ENCODE peak calls at places on chromosome 14, in seven cellular contexts. Y is ovary, Z is lower leg skin, T is tibial nerve, C is endothelial cell of umbilical vein, B is right lobe of liver, M is heart left ventricle. X is an unnamed sample.

GRCh38 chr14:21075719-21076437 is 5.8 kb downstream of the ARHGEF40 start:
- DNase-seq in Y (no peak), Z (no peak), T (no peak), C (no peak), B (no peak), M (no peak), X (no peak)

GRCh38 chr14:32468955-32469354 is 139.9 kb downstream of the AKAP6 start:
- DNase-seq in Y (peak), Z (no peak), T (no peak), C (peak), B (no peak), M (no peak), X (peak)

GRCh38 chr14:30928462-30928861 is 54.1 kb downstream of the COCH start:
- DNase-seq in Y (no peak), Z (no peak), T (no peak), C (no peak), B (no peak), M (no peak), X (no peak)

GRCh38 chr14:35385042-35385839 is 19.3 kb downstream of the NFKBIA start:
- DNase-seq in Y (peak), Z (peak), T (peak), C (peak), B (peak), M (peak), X (peak)

GRCh38 chr14:77098470-77099353 is 654 bp downstream of the CIPC start:
- DNase-seq in Y (peak), Z (peak), T (peak), C (peak), B (peak), M (peak), X (no peak)

GRCh38 chr14:35403085-35403396 is 1.5 kb downstream of the NFKBIA start:
- DNase-seq in Y (peak), Z (no peak), T (no peak), C (peak), B (peak), M (no peak), X (no peak)

GRCh38 chr14:105525326-105525725 is 1.1 kb upstream of the TMEM121 start:
- DNase-seq in Y (no peak), Z (no peak), T (no peak), C (no peak), B (no peak), M (no peak), X (no peak)

GRCh38 chr14:104118006-104118844 is 20.2 kb upstream of the KIF26A start:
- DNase-seq in Y (no peak), Z (peak), T (no peak), C (no peak), B (peak), M (no peak), X (no peak)

GRCh38 chr14:103141117-103141796 is 18.0 kb downstream of the TNFAIP2 start:
- DNase-seq in Y (peak), Z (no peak), T (no peak), C (peak), B (no peak), M (no peak), X (peak)

GRCh38 chr14:58298477-58298879 is at the start of gene ARID4A:
- DNase-seq in Y (peak), Z (peak), T (peak), C (no peak), B (peak), M (no peak), X (no peak)

GRCh38 chr14:95356245-95356850 is 36.6 kb upstream of the CLMN start:
- DNase-seq in Y (no peak), Z (no peak), T (no peak), C (no peak), B (no peak), M (no peak), X (no peak)

GRCh38 chr14:56073783-56074182 is 44.4 kb upstream of the PELI2 start:
- DNase-seq in Y (no peak), Z (no peak), T (no peak), C (no peak), B (no peak), M (no peak), X (no peak)

GRCh38 chr14:35406811-35407630 is 2.5 kb upstream of the NFKBIA start:
- DNase-seq in Y (peak), Z (no peak), T (no peak), C (peak), B (no peak), M (no peak), X (peak)

GRCh38 chr14:91911474-91912032 is 35.9 kb downstream of the FBLN5 start:
- DNase-seq in Y (no peak), Z (no peak), T (no peak), C (peak), B (no peak), M (no peak), X (peak)

GRCh38 chr14:65658202-65658601 is 245.7 kb downstream of the FUT8 start:
- DNase-seq in Y (no peak), Z (no peak), T (no peak), C (no peak), B (no peak), M (no peak), X (no peak)

GRCh38 chr14:52023518-52023917 is 34.2 kb downstream of the RTRAF start:
- DNase-seq in Y (no peak), Z (no peak), T (no peak), C (peak), B (no peak), M (peak), X (peak)

GRCh38 chr14:85420707-85421106 is 109.2 kb upstream of the FLRT2 start:
- DNase-seq in Y (no peak), Z (no peak), T (no peak), C (no peak), B (no peak), M (no peak), X (no peak)

GRCh38 chr14:64684091-64684490 is 20.1 kb upstream of the PLEKHG3 start:
- DNase-seq in Y (peak), Z (no peak), T (no peak), C (no peak), B (no peak), M (peak), X (no peak)

GRCh38 chr14:73731111-73731510 is 16.9 kb upstream of the PNMA1 start:
- DNase-seq in Y (no peak), Z (peak), T (no peak), C (no peak), B (peak), M (no peak), X (no peak)

GRCh38 chr14:104749111-104749649 is 3.8 kb upstream of the SIVA1 start:
- DNase-seq in Y (no peak), Z (no peak), T (peak), C (no peak), B (peak), M (no peak), X (no peak)

GRCh38 chr14:76376001-76376404 is at the start of gene ESRRB:
- DNase-seq in Y (no peak), Z (no peak), T (no peak), C (peak), B (no peak), M (no peak), X (no peak)

GRCh38 chr14:51283402-51283825 is 43.4 kb downstream of the TMX1 start:
- DNase-seq in Y (no peak), Z (no peak), T (no peak), C (peak), B (no peak), M (no peak), X (peak)

GRCh38 chr14:77918448-77918847 is 118.5 kb downstream of the ADCK1 start:
- DNase-seq in Y (no peak), Z (no peak), T (no peak), C (no peak), B (no peak), M (no peak), X (no peak)

GRCh38 chr14:69291891-69292586 is 32.1 kb downstream of the GALNT16 start:
- DNase-seq in Y (no peak), Z (peak), T (no peak), C (no peak), B (no peak), M (no peak), X (peak)

DNA sequence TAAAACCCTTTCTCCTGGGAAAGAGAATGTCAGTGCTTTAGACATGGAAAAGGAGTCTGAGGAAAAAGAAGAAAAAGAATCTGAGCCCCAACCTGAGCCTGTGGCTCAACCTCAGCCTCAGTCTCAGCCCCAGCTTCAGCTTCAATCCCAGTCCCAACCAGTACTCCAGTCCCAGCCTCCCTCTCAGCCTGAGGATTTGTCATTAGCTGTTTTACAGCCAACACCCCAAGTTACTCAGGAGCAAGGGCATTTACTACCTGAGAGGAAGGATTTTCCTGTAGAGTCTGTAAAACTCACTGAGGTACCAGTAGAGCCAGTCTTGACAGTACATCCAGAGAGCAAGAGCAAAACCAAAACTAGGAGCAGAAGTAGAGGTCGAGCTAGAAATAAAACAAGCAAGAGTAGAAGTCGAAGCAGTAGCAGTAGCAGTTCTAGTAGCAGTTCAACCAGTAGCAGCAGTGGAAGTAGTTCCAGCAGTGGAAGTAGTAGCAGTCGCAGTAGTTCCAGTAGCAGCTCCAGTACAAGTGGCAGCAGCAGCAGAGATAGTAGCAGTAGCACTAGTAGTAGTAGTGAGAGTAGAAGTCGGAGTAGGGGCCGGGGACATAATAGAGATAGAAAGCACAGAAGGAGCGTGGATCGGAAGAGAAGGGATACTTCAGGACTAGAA is 6.1 kb downstream of the PNN start:
- DNase-seq in Y (no peak), Z (no peak), T (no peak), C (no peak), B (no peak), M (no peak), X (no peak)
- TF ChIP-seq POLR2A in Y (no peak), Z (no peak), T (no peak), C (peak), B (no peak), M (no peak), X (no peak)

GRCh38 chr14:60732840-60733483 is 1.6 kb upstream of the MNAT1 start:
- DNase-seq in Y (no peak), Z (no peak), T (no peak), C (no peak), B (no peak), M (no peak), X (no peak)

GRCh38 chr14:60738843-60739508 is 4.4 kb downstream of the MNAT1 start:
- DNase-seq in Y (peak), Z (no peak), T (no peak), C (no peak), B (no peak), M (no peak), X (no peak)

GRCh38 chr14:60736494-60736893 is 1.9 kb downstream of the MNAT1 start:
- DNase-seq in Y (no peak), Z (no peak), T (no peak), C (peak), B (no peak), M (no peak), X (no peak)

GRCh38 chr14:60734465-60735242 is at the start of gene MNAT1:
- DNase-seq in Y (peak), Z (peak), T (peak), C (peak), B (peak), M (peak), X (peak)
- TF ChIP-seq POLR2A in Y (peak), Z (no peak), T (no peak), C (peak), B (peak), M (no peak), X (peak)

GRCh38 chr14:24155100-24155499 is 6.0 kb upstream of the IRF9 start:
- DNase-seq in Y (no peak), Z (no peak), T (no peak), C (no peak), B (no peak), M (no peak), X (no peak)
- TF ChIP-seq POLR2A in Y (no peak), Z (no peak), T (no peak), C (no peak), B (no peak), M (no peak), X (no peak)

DNA sequence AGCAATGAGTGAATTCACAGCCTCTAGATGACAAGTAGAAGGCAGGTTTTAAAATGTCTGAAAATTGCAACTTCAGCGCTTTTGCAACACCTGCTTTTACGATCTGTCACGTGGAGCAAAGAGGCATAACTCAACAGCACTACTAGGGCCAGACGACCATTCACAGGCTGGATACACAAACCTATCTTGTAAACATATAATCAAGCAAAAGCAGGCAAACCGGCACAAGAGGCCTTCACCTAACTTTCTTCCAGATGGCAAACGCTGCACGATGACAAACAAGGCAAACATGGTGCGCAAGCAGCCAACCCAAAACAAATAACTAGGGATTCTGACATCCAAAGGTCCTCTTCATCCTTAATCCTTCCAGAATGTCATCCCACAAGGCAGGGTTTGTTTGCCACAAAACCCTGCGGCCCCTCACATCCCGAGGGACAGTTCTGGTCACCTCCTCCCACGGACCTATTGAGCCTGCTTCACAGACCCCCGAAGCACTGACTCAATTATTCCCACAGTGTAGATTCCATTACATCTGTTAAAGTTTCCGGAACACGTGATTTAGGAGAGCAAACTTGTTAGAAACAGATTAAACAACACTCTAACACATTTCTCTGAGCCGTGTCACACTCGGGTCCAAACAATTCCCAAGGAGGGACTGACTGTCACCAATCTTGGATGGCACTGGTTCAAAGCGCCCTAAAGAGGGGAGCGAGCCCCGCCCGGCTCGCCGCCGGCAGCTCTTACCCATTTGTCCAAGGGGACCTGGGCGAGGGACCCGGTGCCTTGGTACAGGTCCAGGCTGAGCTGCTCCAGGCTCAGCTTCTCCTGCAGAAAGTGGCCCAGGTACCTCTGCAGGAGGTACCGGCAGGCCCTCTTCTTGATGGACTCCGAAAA is 823 bp downstream of the ATG2B start:
- DNase-seq in Y (peak), Z (no peak), T (no peak), C (peak), B (peak), M (peak), X (peak)
- TF ChIP-seq POLR2A in Y (no peak), Z (no peak), T (no peak), C (no peak), B (peak), M (no peak), X (no peak)

DNA sequence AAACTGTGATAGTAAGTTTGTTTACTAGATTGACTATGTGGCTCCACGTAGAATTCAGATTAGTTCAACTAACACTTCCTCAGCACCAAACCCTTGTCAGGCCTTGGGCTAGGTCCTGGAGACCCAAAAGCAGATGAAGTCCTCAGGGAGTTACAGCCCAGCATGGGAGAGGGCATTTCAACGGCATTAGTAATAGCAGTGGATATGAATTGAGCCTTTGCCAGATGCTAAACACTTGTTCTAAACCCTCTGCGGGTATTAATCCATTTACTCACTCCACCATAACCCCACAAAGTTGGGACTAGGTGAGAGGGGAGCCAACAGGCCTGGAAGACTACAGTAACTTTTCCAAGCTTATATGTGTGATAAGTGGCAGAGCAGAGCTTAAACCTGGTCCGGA is 714.6 kb downstream of the DIO2 start:
- DNase-seq in Y (no peak), Z (no peak), T (no peak), C (no peak), B (no peak), M (no peak), X (no peak)
- TF ChIP-seq POLR2A in Y (no peak), Z (no peak), T (no peak), C (no peak), B (no peak), M (no peak), X (no peak)

GRCh38 chr14:90393966-90394365 is 2.9 kb upstream of the CALM1 start:
- DNase-seq in Y (no peak), Z (no peak), T (no peak), C (no peak), B (no peak), M (no peak), X (no peak)

GRCh38 chr14:90398315-90398811 is 1.5 kb downstream of the CALM1 start:
- DNase-seq in Y (peak), Z (peak), T (no peak), C (peak), B (peak), M (peak), X (no peak)

GRCh38 chr14:90398841-90399540 is 2.2 kb downstream of the CALM1 start:
- DNase-seq in Y (no peak), Z (no peak), T (no peak), C (peak), B (no peak), M (no peak), X (no peak)

GRCh38 chr14:90397401-90398314 is 829 bp downstream of the CALM1 start:
- DNase-seq in Y (peak), Z (peak), T (no peak), C (peak), B (peak), M (peak), X (peak)

GRCh38 chr14:90396342-90397339 is at the start of gene CALM1:
- DNase-seq in Y (peak), Z (peak), T (peak), C (peak), B (peak), M (peak), X (peak)
- TF ChIP-seq POLR2A in Y (peak), Z (peak), T (peak), C (peak), B (peak), M (peak), X (peak)

GRCh38 chr14:53549956-53550355 is 396.8 kb upstream of the DDHD1 start:
- DNase-seq in Y (no peak), Z (no peak), T (no peak), C (peak), B (no peak), M (no peak), X (no peak)
- TF ChIP-seq POLR2A in Y (no peak), Z (no peak), T (no peak), C (peak), B (no peak), M (no peak), X (no peak)

DNA sequence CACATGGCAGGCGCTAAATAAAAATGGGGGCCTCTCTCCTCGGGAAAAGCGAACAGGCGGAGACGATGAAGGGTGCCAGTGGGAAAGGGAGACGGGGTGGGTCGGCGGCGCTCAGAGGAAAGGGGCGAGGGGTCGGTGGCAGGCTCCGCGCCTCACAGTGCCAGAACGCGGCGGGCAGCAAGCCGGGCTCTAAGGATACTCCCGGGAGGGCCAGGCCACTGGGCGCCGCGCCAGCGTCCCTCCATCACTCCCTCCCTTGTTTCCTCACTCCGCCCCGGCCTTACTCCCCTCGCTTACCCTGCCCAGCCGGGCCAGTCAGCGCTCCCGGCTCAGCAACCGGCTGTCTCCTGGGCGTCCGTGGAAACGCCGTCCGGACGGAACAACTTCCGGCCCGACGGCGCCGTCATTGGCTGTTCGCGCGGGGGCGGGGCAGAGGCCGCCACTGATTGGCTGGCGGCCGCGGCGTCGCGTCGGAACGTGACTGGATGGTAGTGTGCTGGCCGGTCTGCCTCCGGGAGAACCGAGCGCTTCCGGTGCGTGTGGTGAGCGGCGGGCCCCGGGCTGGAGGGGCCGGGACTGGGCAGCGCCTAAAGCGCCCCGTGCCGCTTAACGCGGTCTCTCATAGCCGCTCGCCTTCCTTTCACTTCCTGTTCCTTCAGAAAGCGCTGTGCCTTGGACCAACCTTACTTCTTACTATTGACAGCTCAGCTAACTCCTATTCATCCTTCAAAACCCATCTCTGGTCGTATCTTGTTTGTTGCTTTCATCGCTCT is 53.0 kb downstream of the SLC25A47 start:
- DNase-seq in Y (peak), Z (peak), T (peak), C (peak), B (peak), M (peak), X (peak)
- TF ChIP-seq POLR2A in Y (peak), Z (no peak), T (peak), C (peak), B (peak), M (no peak), X (peak)

X was measured in H54.